ENCODE peak calls at places on chromosomes 4 and X, in nine cellular contexts. One of them, this sample, is unnamed.

GRCh38 chr4:10204401-10205058 is 87.9 kb upstream of the WDR1 start:
- DNase-seq in hypothalamus: no peak
- DNase-seq in upper lobe of right lung: no peak
- DNase-seq in stimulated activated CD4-positive, alpha-beta T cell treated with anti-CD3 and anti-CD28 coated beads, Interleukin-12 subunit alpha, Interleukin-12 subunit beta, amount 100 ng/mL, for 48 hours: no peak
- DNase-seq in activated CD4-positive, alpha-beta T cell treated with anti-CD3 and anti-CD28 coated beads for 24 hours: no peak
- DNase-seq in RWPE1: no peak
- DNase-seq in sciatic nerve: no peak
- DNase-seq in tibial artery: no peak
- DNase-seq in activated CD8-positive, alpha-beta memory T cell treated with anti-CD3 and anti-CD28 coated beads for 24 hours: no peak
- DNase-seq in this sample: no peak

GRCh38 chr4:123783091-123783765 is 386.6 kb downstream of the SPRY1 start:
- DNase-seq in hypothalamus: no peak
- DNase-seq in upper lobe of right lung: no peak
- DNase-seq in stimulated activated CD4-positive, alpha-beta T cell treated with anti-CD3 and anti-CD28 coated beads, Interleukin-12 subunit alpha, Interleukin-12 subunit beta, amount 100 ng/mL, for 48 hours: no peak
- DNase-seq in activated CD4-positive, alpha-beta T cell treated with anti-CD3 and anti-CD28 coated beads for 24 hours: no peak
- DNase-seq in RWPE1: no peak
- DNase-seq in sciatic nerve: no peak
- DNase-seq in tibial artery: no peak
- DNase-seq in activated CD8-positive, alpha-beta memory T cell treated with anti-CD3 and anti-CD28 coated beads for 24 hours: no peak
- DNase-seq in this sample: no peak

GRCh38 chrX:152905081-152905420 is 7.2 kb downstream of the ZNF185 start:
- DNase-seq in hypothalamus: no peak
- DNase-seq in upper lobe of right lung: peak; percentile 30
- DNase-seq in stimulated activated CD4-positive, alpha-beta T cell treated with anti-CD3 and anti-CD28 coated beads, Interleukin-12 subunit alpha, Interleukin-12 subunit beta, amount 100 ng/mL, for 48 hours: no peak
- DNase-seq in activated CD4-positive, alpha-beta T cell treated with anti-CD3 and anti-CD28 coated beads for 24 hours: no peak
- DNase-seq in RWPE1: no peak
- DNase-seq in sciatic nerve: no peak
- DNase-seq in tibial artery: no peak
- DNase-seq in activated CD8-positive, alpha-beta memory T cell treated with anti-CD3 and anti-CD28 coated beads for 24 hours: no peak
- DNase-seq in this sample: no peak

GRCh38 chrX:49198540-49199314 is 1.3 kb downstream of the SYP start:
- DNase-seq in hypothalamus: no peak
- DNase-seq in upper lobe of right lung: no peak
- DNase-seq in stimulated activated CD4-positive, alpha-beta T cell treated with anti-CD3 and anti-CD28 coated beads, Interleukin-12 subunit alpha, Interleukin-12 subunit beta, amount 100 ng/mL, for 48 hours: no peak
- DNase-seq in activated CD4-positive, alpha-beta T cell treated with anti-CD3 and anti-CD28 coated beads for 24 hours: no peak
- DNase-seq in RWPE1: no peak
- DNase-seq in sciatic nerve: no peak
- DNase-seq in tibial artery: no peak
- DNase-seq in activated CD8-positive, alpha-beta memory T cell treated with anti-CD3 and anti-CD28 coated beads for 24 hours: no peak
- DNase-seq in this sample: no peak

GRCh38 chr4:8009097-8009496 is 69.4 kb upstream of the AFAP1 start:
- DNase-seq in hypothalamus: no peak
- DNase-seq in upper lobe of right lung: no peak
- DNase-seq in stimulated activated CD4-positive, alpha-beta T cell treated with anti-CD3 and anti-CD28 coated beads, Interleukin-12 subunit alpha, Interleukin-12 subunit beta, amount 100 ng/mL, for 48 hours: no peak
- DNase-seq in activated CD4-positive, alpha-beta T cell treated with anti-CD3 and anti-CD28 coated beads for 24 hours: no peak
- DNase-seq in RWPE1: no peak
- DNase-seq in sciatic nerve: no peak
- DNase-seq in tibial artery: no peak
- DNase-seq in activated CD8-positive, alpha-beta memory T cell treated with anti-CD3 and anti-CD28 coated beads for 24 hours: no peak
- DNase-seq in this sample: no peak

GRCh38 chrX:17237146-17237545 is 137.9 kb upstream of the NHS start:
- DNase-seq in hypothalamus: no peak
- DNase-seq in upper lobe of right lung: no peak
- DNase-seq in stimulated activated CD4-positive, alpha-beta T cell treated with anti-CD3 and anti-CD28 coated beads, Interleukin-12 subunit alpha, Interleukin-12 subunit beta, amount 100 ng/mL, for 48 hours: no peak
- DNase-seq in activated CD4-positive, alpha-beta T cell treated with anti-CD3 and anti-CD28 coated beads for 24 hours: no peak
- DNase-seq in RWPE1: no peak
- DNase-seq in sciatic nerve: no peak
- DNase-seq in tibial artery: no peak
- DNase-seq in activated CD8-positive, alpha-beta memory T cell treated with anti-CD3 and anti-CD28 coated beads for 24 hours: no peak
- DNase-seq in this sample: no peak

GRCh38 chr4:82517043-82517442 is 44.7 kb downstream of the TMEM150C start:
- DNase-seq in hypothalamus: no peak
- DNase-seq in upper lobe of right lung: no peak
- DNase-seq in stimulated activated CD4-positive, alpha-beta T cell treated with anti-CD3 and anti-CD28 coated beads, Interleukin-12 subunit alpha, Interleukin-12 subunit beta, amount 100 ng/mL, for 48 hours: no peak
- DNase-seq in activated CD4-positive, alpha-beta T cell treated with anti-CD3 and anti-CD28 coated beads for 24 hours: no peak
- DNase-seq in RWPE1: no peak
- DNase-seq in sciatic nerve: no peak
- DNase-seq in tibial artery: no peak
- DNase-seq in activated CD8-positive, alpha-beta memory T cell treated with anti-CD3 and anti-CD28 coated beads for 24 hours: no peak
- DNase-seq in this sample: no peak

GRCh38 chr4:78481180-78481579 is 70.4 kb upstream of the ANXA3 start:
- DNase-seq in hypothalamus: no peak
- DNase-seq in upper lobe of right lung: no peak
- DNase-seq in stimulated activated CD4-positive, alpha-beta T cell treated with anti-CD3 and anti-CD28 coated beads, Interleukin-12 subunit alpha, Interleukin-12 subunit beta, amount 100 ng/mL, for 48 hours: no peak
- DNase-seq in activated CD4-positive, alpha-beta T cell treated with anti-CD3 and anti-CD28 coated beads for 24 hours: no peak
- DNase-seq in RWPE1: peak; percentile 42
- DNase-seq in sciatic nerve: no peak
- DNase-seq in tibial artery: no peak
- DNase-seq in activated CD8-positive, alpha-beta memory T cell treated with anti-CD3 and anti-CD28 coated beads for 24 hours: no peak
- DNase-seq in this sample: no peak

GRCh38 chrX:105297041-105297440 is 76.5 kb upstream of the TEX13A start:
- DNase-seq in hypothalamus: no peak
- DNase-seq in upper lobe of right lung: no peak
- DNase-seq in stimulated activated CD4-positive, alpha-beta T cell treated with anti-CD3 and anti-CD28 coated beads, Interleukin-12 subunit alpha, Interleukin-12 subunit beta, amount 100 ng/mL, for 48 hours: no peak
- DNase-seq in activated CD4-positive, alpha-beta T cell treated with anti-CD3 and anti-CD28 coated beads for 24 hours: no peak
- DNase-seq in RWPE1: no peak
- DNase-seq in sciatic nerve: no peak
- DNase-seq in tibial artery: no peak
- DNase-seq in activated CD8-positive, alpha-beta memory T cell treated with anti-CD3 and anti-CD28 coated beads for 24 hours: no peak
- DNase-seq in this sample: no peak

GRCh38 chrX:54754854-54755253 is 43.2 kb downstream of the ITIH6 start:
- DNase-seq in hypothalamus: no peak
- DNase-seq in upper lobe of right lung: no peak
- DNase-seq in stimulated activated CD4-positive, alpha-beta T cell treated with anti-CD3 and anti-CD28 coated beads, Interleukin-12 subunit alpha, Interleukin-12 subunit beta, amount 100 ng/mL, for 48 hours: no peak
- DNase-seq in activated CD4-positive, alpha-beta T cell treated with anti-CD3 and anti-CD28 coated beads for 24 hours: no peak
- DNase-seq in RWPE1: no peak
- DNase-seq in sciatic nerve: no peak
- DNase-seq in tibial artery: no peak
- DNase-seq in activated CD8-positive, alpha-beta memory T cell treated with anti-CD3 and anti-CD28 coated beads for 24 hours: no peak
- DNase-seq in this sample: no peak

GRCh38 chrX:71618303-71618721 is at the start of gene CXCR3:
- DNase-seq in hypothalamus: no peak
- DNase-seq in upper lobe of right lung: peak; percentile 72
- DNase-seq in stimulated activated CD4-positive, alpha-beta T cell treated with anti-CD3 and anti-CD28 coated beads, Interleukin-12 subunit alpha, Interleukin-12 subunit beta, amount 100 ng/mL, for 48 hours: peak; percentile 69
- DNase-seq in activated CD4-positive, alpha-beta T cell treated with anti-CD3 and anti-CD28 coated beads for 24 hours: peak; percentile 47
- DNase-seq in RWPE1: no peak
- DNase-seq in sciatic nerve: no peak
- DNase-seq in tibial artery: no peak
- DNase-seq in activated CD8-positive, alpha-beta memory T cell treated with anti-CD3 and anti-CD28 coated beads for 24 hours: peak; percentile 85
- DNase-seq in this sample: no peak

GRCh38 chr4:8558080-8558960 is 21.9 kb upstream of the GPR78 start:
- DNase-seq in hypothalamus: no peak
- DNase-seq in upper lobe of right lung: peak; percentile 43
- DNase-seq in stimulated activated CD4-positive, alpha-beta T cell treated with anti-CD3 and anti-CD28 coated beads, Interleukin-12 subunit alpha, Interleukin-12 subunit beta, amount 100 ng/mL, for 48 hours: no peak
- DNase-seq in activated CD4-positive, alpha-beta T cell treated with anti-CD3 and anti-CD28 coated beads for 24 hours: no peak
- DNase-seq in RWPE1: no peak
- DNase-seq in sciatic nerve: no peak
- DNase-seq in tibial artery: peak; percentile 65
- DNase-seq in activated CD8-positive, alpha-beta memory T cell treated with anti-CD3 and anti-CD28 coated beads for 24 hours: no peak
- DNase-seq in this sample: no peak

GRCh38 chr4:16019666-16020065 is 56.7 kb upstream of the FGFBP2 start:
- DNase-seq in hypothalamus: no peak
- DNase-seq in upper lobe of right lung: no peak
- DNase-seq in stimulated activated CD4-positive, alpha-beta T cell treated with anti-CD3 and anti-CD28 coated beads, Interleukin-12 subunit alpha, Interleukin-12 subunit beta, amount 100 ng/mL, for 48 hours: no peak
- DNase-seq in activated CD4-positive, alpha-beta T cell treated with anti-CD3 and anti-CD28 coated beads for 24 hours: no peak
- DNase-seq in RWPE1: no peak
- DNase-seq in sciatic nerve: no peak
- DNase-seq in tibial artery: no peak
- DNase-seq in activated CD8-positive, alpha-beta memory T cell treated with anti-CD3 and anti-CD28 coated beads for 24 hours: no peak
- DNase-seq in this sample: no peak

GRCh38 chrX:133171962-133172708 is 46.0 kb downstream of the TFDP3 start:
- DNase-seq in hypothalamus: peak; percentile 0
- DNase-seq in upper lobe of right lung: no peak
- DNase-seq in stimulated activated CD4-positive, alpha-beta T cell treated with anti-CD3 and anti-CD28 coated beads, Interleukin-12 subunit alpha, Interleukin-12 subunit beta, amount 100 ng/mL, for 48 hours: no peak
- DNase-seq in activated CD4-positive, alpha-beta T cell treated with anti-CD3 and anti-CD28 coated beads for 24 hours: no peak
- DNase-seq in RWPE1: peak; percentile 13
- DNase-seq in sciatic nerve: no peak
- DNase-seq in tibial artery: no peak
- DNase-seq in activated CD8-positive, alpha-beta memory T cell treated with anti-CD3 and anti-CD28 coated beads for 24 hours: no peak
- DNase-seq in this sample: no peak

GRCh38 chrX:85941275-85941674 is 106.1 kb downstream of the CHM start:
- DNase-seq in hypothalamus: no peak
- DNase-seq in upper lobe of right lung: no peak
- DNase-seq in stimulated activated CD4-positive, alpha-beta T cell treated with anti-CD3 and anti-CD28 coated beads, Interleukin-12 subunit alpha, Interleukin-12 subunit beta, amount 100 ng/mL, for 48 hours: no peak
- DNase-seq in activated CD4-positive, alpha-beta T cell treated with anti-CD3 and anti-CD28 coated beads for 24 hours: no peak
- DNase-seq in RWPE1: peak; percentile 8
- DNase-seq in sciatic nerve: no peak
- DNase-seq in tibial artery: no peak
- DNase-seq in activated CD8-positive, alpha-beta memory T cell treated with anti-CD3 and anti-CD28 coated beads for 24 hours: no peak
- DNase-seq in this sample: no peak

GRCh38 chrX:39162322-39162721 is 361.1 kb downstream of the MID1IP1 start:
- DNase-seq in hypothalamus: peak; percentile 16
- DNase-seq in upper lobe of right lung: peak; percentile 67
- DNase-seq in stimulated activated CD4-positive, alpha-beta T cell treated with anti-CD3 and anti-CD28 coated beads, Interleukin-12 subunit alpha, Interleukin-12 subunit beta, amount 100 ng/mL, for 48 hours: no peak
- DNase-seq in activated CD4-positive, alpha-beta T cell treated with anti-CD3 and anti-CD28 coated beads for 24 hours: peak; percentile 35
- DNase-seq in RWPE1: no peak
- DNase-seq in sciatic nerve: no peak
- DNase-seq in tibial artery: no peak
- DNase-seq in activated CD8-positive, alpha-beta memory T cell treated with anti-CD3 and anti-CD28 coated beads for 24 hours: peak; percentile 77
- DNase-seq in this sample: no peak

GRCh38 chrX:117768861-117769604 is 347.6 kb downstream of the KLHL13 start:
- DNase-seq in hypothalamus: no peak
- DNase-seq in upper lobe of right lung: no peak
- DNase-seq in stimulated activated CD4-positive, alpha-beta T cell treated with anti-CD3 and anti-CD28 coated beads, Interleukin-12 subunit alpha, Interleukin-12 subunit beta, amount 100 ng/mL, for 48 hours: no peak
- DNase-seq in activated CD4-positive, alpha-beta T cell treated with anti-CD3 and anti-CD28 coated beads for 24 hours: no peak
- DNase-seq in RWPE1: no peak
- DNase-seq in sciatic nerve: no peak
- DNase-seq in tibial artery: no peak
- DNase-seq in activated CD8-positive, alpha-beta memory T cell treated with anti-CD3 and anti-CD28 coated beads for 24 hours: no peak
- DNase-seq in this sample: no peak

GRCh38 chrX:37349131-37350033 is at the start of gene PRRG1:
- DNase-seq in hypothalamus: peak; percentile 86
- DNase-seq in upper lobe of right lung: peak; percentile 89
- DNase-seq in stimulated activated CD4-positive, alpha-beta T cell treated with anti-CD3 and anti-CD28 coated beads, Interleukin-12 subunit alpha, Interleukin-12 subunit beta, amount 100 ng/mL, for 48 hours: no peak
- DNase-seq in activated CD4-positive, alpha-beta T cell treated with anti-CD3 and anti-CD28 coated beads for 24 hours: no peak
- DNase-seq in RWPE1: peak; percentile 73
- DNase-seq in sciatic nerve: peak; percentile 86
- DNase-seq in tibial artery: peak; percentile 86
- DNase-seq in activated CD8-positive, alpha-beta memory T cell treated with anti-CD3 and anti-CD28 coated beads for 24 hours: no peak
- DNase-seq in this sample: peak; percentile 73

GRCh38 chrX:9378980-9379696 is 85.7 kb upstream of the TBL1X start:
- DNase-seq in hypothalamus: no peak
- DNase-seq in upper lobe of right lung: no peak
- DNase-seq in stimulated activated CD4-positive, alpha-beta T cell treated with anti-CD3 and anti-CD28 coated beads, Interleukin-12 subunit alpha, Interleukin-12 subunit beta, amount 100 ng/mL, for 48 hours: no peak
- DNase-seq in activated CD4-positive, alpha-beta T cell treated with anti-CD3 and anti-CD28 coated beads for 24 hours: no peak
- DNase-seq in RWPE1: peak; percentile 12
- DNase-seq in sciatic nerve: no peak
- DNase-seq in tibial artery: no peak
- DNase-seq in activated CD8-positive, alpha-beta memory T cell treated with anti-CD3 and anti-CD28 coated beads for 24 hours: no peak
- DNase-seq in this sample: no peak

GRCh38 chr4:17059192-17059634 is 160.8 kb upstream of the LDB2 start:
- DNase-seq in hypothalamus: no peak
- DNase-seq in upper lobe of right lung: no peak
- DNase-seq in stimulated activated CD4-positive, alpha-beta T cell treated with anti-CD3 and anti-CD28 coated beads, Interleukin-12 subunit alpha, Interleukin-12 subunit beta, amount 100 ng/mL, for 48 hours: no peak
- DNase-seq in activated CD4-positive, alpha-beta T cell treated with anti-CD3 and anti-CD28 coated beads for 24 hours: no peak
- DNase-seq in RWPE1: no peak
- DNase-seq in sciatic nerve: peak; percentile 63
- DNase-seq in tibial artery: no peak
- DNase-seq in activated CD8-positive, alpha-beta memory T cell treated with anti-CD3 and anti-CD28 coated beads for 24 hours: no peak
- DNase-seq in this sample: no peak

GRCh38 chr4:21569638-21570037 is 378.9 kb downstream of the KCNIP4 start:
- DNase-seq in hypothalamus: no peak
- DNase-seq in upper lobe of right lung: no peak
- DNase-seq in stimulated activated CD4-positive, alpha-beta T cell treated with anti-CD3 and anti-CD28 coated beads, Interleukin-12 subunit alpha, Interleukin-12 subunit beta, amount 100 ng/mL, for 48 hours: no peak
- DNase-seq in activated CD4-positive, alpha-beta T cell treated with anti-CD3 and anti-CD28 coated beads for 24 hours: no peak
- DNase-seq in RWPE1: no peak
- DNase-seq in sciatic nerve: no peak
- DNase-seq in tibial artery: no peak
- DNase-seq in activated CD8-positive, alpha-beta memory T cell treated with anti-CD3 and anti-CD28 coated beads for 24 hours: no peak
- DNase-seq in this sample: no peak

GRCh38 chrX:105209406-105209805 is 11.1 kb downstream of the TEX13A start:
- DNase-seq in hypothalamus: no peak
- DNase-seq in upper lobe of right lung: no peak
- DNase-seq in stimulated activated CD4-positive, alpha-beta T cell treated with anti-CD3 and anti-CD28 coated beads, Interleukin-12 subunit alpha, Interleukin-12 subunit beta, amount 100 ng/mL, for 48 hours: no peak
- DNase-seq in activated CD4-positive, alpha-beta T cell treated with anti-CD3 and anti-CD28 coated beads for 24 hours: no peak
- DNase-seq in RWPE1: no peak
- DNase-seq in sciatic nerve: no peak
- DNase-seq in tibial artery: no peak
- DNase-seq in activated CD8-positive, alpha-beta memory T cell treated with anti-CD3 and anti-CD28 coated beads for 24 hours: no peak
- DNase-seq in this sample: no peak

This sample was measured in H1.